ENCODE peak calls at places on chromosomes 2 and 18, in ten cellular contexts. A is colonic mucosa, Y is fibroblast of lung, H is GM23338, F is heart right ventricle, B is psoas muscle, W is K562, G is HCT116, Q is MM.1S, L is RWPE1. I is an unnamed sample.

GRCh38 chr2:44707945-44708645 is 233.4 kb upstream of the SIX3 start:
- DNase-seq in A (peak), Y (no peak), H (no peak), F (no peak), B (no peak), W (no peak), G (no peak), Q (peak), L (peak), I (peak)

GRCh38 chr2:33133436-33133835 is 186.7 kb downstream of the LTBP1 start:
- DNase-seq in A (no peak), Y (peak), H (no peak), F (peak), B (peak), W (no peak), G (no peak), Q (no peak), L (no peak), I (no peak)

GRCh38 chr18:36481201-36481657 is 183.7 kb downstream of the FHOD3 start:
- DNase-seq in A (no peak), Y (no peak), H (peak), F (no peak), B (no peak), W (no peak), G (no peak), Q (no peak), L (no peak), I (no peak)

GRCh38 chr2:57399061-57399460 is 647.5 kb upstream of the VRK2 start:
- DNase-seq in A (no peak), Y (no peak), H (no peak), F (no peak), B (no peak), W (no peak), G (no peak), Q (no peak), L (no peak), I (no peak)

GRCh38 chr2:144939590-144939989 is 419.7 kb upstream of the ZEB2 start:
- DNase-seq in A (no peak), Y (no peak), H (no peak), F (no peak), B (no peak), W (no peak), G (no peak), Q (no peak), L (no peak), I (no peak)

GRCh38 chr2:240925191-240925575 is 19.0 kb downstream of the CROCC2 start:
- DNase-seq in A (peak), Y (no peak), H (no peak), F (peak), B (peak), W (no peak), G (no peak), Q (no peak), L (no peak), I (no peak)

GRCh38 chr2:174603280-174603679 is 5.7 kb upstream of the WIPF1 start:
- DNase-seq in A (peak), Y (peak), H (peak), F (peak), B (peak), W (no peak), G (peak), Q (peak), L (no peak), I (peak)

GRCh38 chr2:237894986-237895543 is 35.6 kb downstream of the RAMP1 start:
- DNase-seq in A (no peak), Y (no peak), H (no peak), F (no peak), B (no peak), W (no peak), G (no peak), Q (no peak), L (no peak), I (no peak)

GRCh38 chr18:29188760-29189159 is 1011.8 kb upstream of the CDH2 start:
- DNase-seq in A (no peak), Y (no peak), H (no peak), F (no peak), B (no peak), W (no peak), G (no peak), Q (no peak), L (peak), I (peak)

GRCh38 chr2:8222979-8223730 is 458.7 kb upstream of the ID2 start:
- DNase-seq in A (no peak), Y (no peak), H (no peak), F (no peak), B (no peak), W (no peak), G (no peak), Q (no peak), L (no peak), I (no peak)

GRCh38 chr2:190446750-190447516 is 38.8 kb downstream of the MFSD6 start:
- DNase-seq in A (no peak), Y (no peak), H (no peak), F (no peak), B (no peak), W (no peak), G (no peak), Q (no peak), L (no peak), I (no peak)

GRCh38 chr2:154259030-154259429 is 387.3 kb downstream of the GALNT13 start:
- DNase-seq in A (no peak), Y (no peak), H (no peak), F (no peak), B (no peak), W (no peak), G (no peak), Q (no peak), L (no peak), I (no peak)

GRCh38 chr2:55965966-55966365 is 42.4 kb upstream of the EFEMP1 start:
- DNase-seq in A (no peak), Y (no peak), H (no peak), F (no peak), B (no peak), W (no peak), G (no peak), Q (no peak), L (no peak), I (no peak)

GRCh38 chr2:241252778-241253475 is 62.5 kb downstream of the HDLBP start:
- DNase-seq in A (no peak), Y (no peak), H (no peak), F (no peak), B (no peak), W (no peak), G (no peak), Q (no peak), L (no peak), I (no peak)

GRCh38 chr18:48997985-48998831 is 47.4 kb upstream of the SMAD7 start:
- DNase-seq in A (no peak), Y (peak), H (peak), F (peak), B (peak), W (peak), G (peak), Q (no peak), L (peak), I (peak)

GRCh38 chr2:215356948-215357461 is 45.1 kb downstream of the ATIC start:
- DNase-seq in A (no peak), Y (peak), H (peak), F (no peak), B (no peak), W (no peak), G (no peak), Q (no peak), L (no peak), I (peak)

GRCh38 chr18:23373564-23373963 is 79.5 kb upstream of the RIOK3 start:
- DNase-seq in A (no peak), Y (no peak), H (no peak), F (no peak), B (no peak), W (no peak), G (no peak), Q (no peak), L (no peak), I (no peak)

GRCh38 chr2:158049129-158049855 is 52.4 kb upstream of the UPP2 start:
- DNase-seq in A (no peak), Y (no peak), H (no peak), F (no peak), B (no peak), W (no peak), G (no peak), Q (no peak), L (no peak), I (no peak)

GRCh38 chr2:27095745-27096651 is 9.4 kb downstream of the KHK start:
- DNase-seq in A (peak), Y (peak), H (peak), F (peak), B (peak), W (peak), G (no peak), Q (peak), L (peak), I (no peak)

GRCh38 chr2:148725569-148725968 is 81.0 kb downstream of the EPC2 start:
- DNase-seq in A (no peak), Y (no peak), H (no peak), F (no peak), B (no peak), W (no peak), G (no peak), Q (no peak), L (no peak), I (no peak)

GRCh38 chr2:208222351-208222750 is 32.5 kb downstream of the IDH1 start:
- DNase-seq in A (no peak), Y (no peak), H (no peak), F (no peak), B (no peak), W (peak), G (no peak), Q (no peak), L (peak), I (peak)

GRCh38 chr2:168821992-168822391 is 19.6 kb downstream of the NOSTRIN start:
- DNase-seq in A (no peak), Y (no peak), H (no peak), F (no peak), B (no peak), W (no peak), G (no peak), Q (no peak), L (no peak), I (no peak)

GRCh38 chr2:197170137-197170682 is 140.4 kb downstream of the ANKRD44 start:
- DNase-seq in A (no peak), Y (no peak), H (no peak), F (no peak), B (no peak), W (no peak), G (no peak), Q (no peak), L (peak), I (peak)

GRCh38 chr2:127810156-127810636 is 775 bp downstream of the WDR33 start:
- DNase-seq in A (peak), Y (peak), H (peak), F (peak), B (no peak), W (no peak), G (no peak), Q (no peak), L (peak), I (peak)

GRCh38 chr2:157500334-157500733 is 56.4 kb upstream of the CYTIP start:
- DNase-seq in A (no peak), Y (no peak), H (no peak), F (no peak), B (no peak), W (no peak), G (no peak), Q (no peak), L (no peak), I (no peak)

GRCh38 chr2:149070681-149071355 is 32.3 kb downstream of the LYPD6B start:
- DNase-seq in A (no peak), Y (no peak), H (no peak), F (no peak), B (no peak), W (no peak), G (no peak), Q (no peak), L (no peak), I (no peak)

GRCh38 chr2:131567891-131568290 is 40.2 kb downstream of the CCDC74A start:
- DNase-seq in A (no peak), Y (no peak), H (no peak), F (no peak), B (no peak), W (no peak), G (no peak), Q (no peak), L (no peak), I (peak)

GRCh38 chr2:100321181-100321880 is 970 bp downstream of the LONRF2 start:
- DNase-seq in A (no peak), Y (peak), H (peak), F (peak), B (peak), W (peak), G (no peak), Q (no peak), L (no peak), I (peak)

GRCh38 chr2:185385157-185385556 is 353.4 kb upstream of the FSIP2 start:
- DNase-seq in A (no peak), Y (peak), H (no peak), F (no peak), B (no peak), W (no peak), G (no peak), Q (no peak), L (no peak), I (no peak)

GRCh38 chr2:23988371-23988770 is 21.5 kb upstream of the MFSD2B start:
- DNase-seq in A (no peak), Y (peak), H (no peak), F (no peak), B (no peak), W (no peak), G (no peak), Q (peak), L (peak), I (no peak)

GRCh38 chr2:111972955-111973565 is 74.7 kb downstream of the MERTK start:
- DNase-seq in A (peak), Y (peak), H (no peak), F (peak), B (no peak), W (no peak), G (no peak), Q (peak), L (no peak), I (no peak)

GRCh38 chr2:27356056-27356381 is 545 bp downstream of the GTF3C2 start:
- DNase-seq in A (no peak), Y (peak), H (peak), F (no peak), B (peak), W (no peak), G (no peak), Q (no peak), L (peak), I (no peak)

GRCh38 chr2:10965241-10965843 is 53.6 kb downstream of the KCNF1 start:
- DNase-seq in A (no peak), Y (no peak), H (no peak), F (no peak), B (no peak), W (no peak), G (no peak), Q (no peak), L (no peak), I (no peak)

GRCh38 chr2:114368705-114369104 is 73.7 kb upstream of the DPP10 start:
- DNase-seq in A (no peak), Y (no peak), H (no peak), F (no peak), B (no peak), W (no peak), G (no peak), Q (no peak), L (no peak), I (peak)

GRCh38 chr2:120666433-120666832 is 69.2 kb upstream of the GLI2 start:
- DNase-seq in A (no peak), Y (no peak), H (no peak), F (no peak), B (no peak), W (no peak), G (no peak), Q (no peak), L (no peak), I (no peak)

GRCh38 chr2:229431331-229431954 is 160.4 kb upstream of the PID1 start:
- DNase-seq in A (no peak), Y (peak), H (peak), F (no peak), B (no peak), W (peak), G (peak), Q (peak), L (peak), I (peak)

GRCh38 chr18:8319798-8320477 is 289.3 kb upstream of the RAB12 start:
- DNase-seq in A (no peak), Y (no peak), H (no peak), F (no peak), B (no peak), W (no peak), G (no peak), Q (no peak), L (no peak), I (no peak)

GRCh38 chr2:226354434-226354833 is 445.2 kb downstream of the IRS1 start:
- DNase-seq in A (no peak), Y (no peak), H (no peak), F (no peak), B (no peak), W (no peak), G (no peak), Q (no peak), L (no peak), I (peak)

GRCh38 chr18:55790296-55790695 is 202.3 kb upstream of the TCF4 start:
- DNase-seq in A (no peak), Y (peak), H (no peak), F (no peak), B (no peak), W (no peak), G (no peak), Q (no peak), L (peak), I (peak)

GRCh38 chr2:43363086-43363485 is 136.7 kb upstream of the ZFP36L2 start:
- DNase-seq in A (no peak), Y (no peak), H (no peak), F (no peak), B (no peak), W (no peak), G (no peak), Q (no peak), L (no peak), I (no peak)

GRCh38 chr2:88059979-88060906 is 4.7 kb upstream of the KRCC1 start:
- DNase-seq in A (no peak), Y (peak), H (peak), F (no peak), B (no peak), W (peak), G (peak), Q (peak), L (peak), I (peak)
- TF ChIP-seq CTCF in A (peak), Y (peak), H (peak), F (peak), B (peak), W (peak), G (peak), Q (peak), L (peak), I (peak)

GRCh38 chr2:217899231-217900009 is 103.4 kb downstream of the TNS1 start:
- DNase-seq in A (peak), Y (peak), H (peak), F (no peak), B (peak), W (peak), G (peak), Q (peak), L (peak), I (peak)
- H3K27ac ChIP-seq in A (no peak), Y (peak), H (no peak), F (peak), B (peak), W (no peak), G (no peak), Q (no peak), L (peak), I (no peak)

GRCh38 chr18:77749189-77749588 is 499.5 kb downstream of the GALR1 start:
- DNase-seq in A (no peak), Y (no peak), H (peak), F (no peak), B (no peak), W (peak), G (no peak), Q (no peak), L (no peak), I (no peak)
- TF ChIP-seq CTCF in A (peak), Y (no peak), H (peak), F (peak), B (peak), W (peak), G (peak), Q (peak), L (peak), I (peak)

DNA sequence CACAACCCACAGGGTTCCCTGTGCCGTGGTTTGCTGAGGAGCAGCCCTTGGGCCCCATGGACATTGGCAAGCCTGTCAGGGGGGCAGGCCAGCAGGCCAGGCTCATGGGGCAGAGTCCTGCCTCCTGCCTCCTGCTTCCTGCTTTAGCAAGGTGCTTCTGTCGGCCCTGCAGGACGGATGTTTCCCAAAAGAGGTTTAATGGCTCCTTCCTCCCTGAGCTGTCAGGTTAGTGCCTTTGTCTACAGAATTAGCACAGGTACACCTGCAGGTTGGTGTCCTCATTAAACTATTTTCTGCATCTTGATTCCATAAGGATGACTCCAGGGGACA is 152.3 kb downstream of the TTC32 start:
- DNase-seq in A (no peak), Y (no peak), H (no peak), F (no peak), B (no peak), W (no peak), G (no peak), Q (no peak), L (no peak), I (no peak)
- H3K27ac ChIP-seq in A (no peak), Y (no peak), H (no peak), F (no peak), B (no peak), W (no peak), G (no peak), Q (no peak), L (no peak), I (no peak)

DNA sequence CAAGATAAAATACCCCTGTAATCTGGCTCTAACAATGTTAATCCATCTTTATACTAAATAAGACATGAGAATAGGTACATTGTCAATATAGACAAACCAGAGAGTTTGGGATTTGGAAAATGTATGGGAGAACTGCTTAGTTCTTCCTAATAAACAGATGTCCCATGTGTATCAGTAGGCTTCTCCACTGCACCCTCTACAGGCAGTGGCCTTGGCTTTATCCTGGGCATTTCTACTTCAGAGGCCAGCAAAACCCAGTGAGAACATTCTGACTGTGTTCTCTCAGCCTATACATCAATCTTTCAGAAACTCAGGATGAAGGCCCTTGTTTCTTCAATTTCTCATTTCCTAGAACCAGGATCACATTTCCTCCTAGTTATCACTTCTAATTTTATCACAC is 1167.5 kb upstream of the ACVR2A start:
- DNase-seq in A (no peak), Y (no peak), H (peak), F (no peak), B (no peak), W (no peak), G (no peak), Q (no peak), L (peak), I (peak)
- TF ChIP-seq CTCF in A (no peak), Y (peak), H (peak), F (no peak), B (no peak), W (no peak), G (peak), Q (no peak), L (no peak), I (peak)

DNA sequence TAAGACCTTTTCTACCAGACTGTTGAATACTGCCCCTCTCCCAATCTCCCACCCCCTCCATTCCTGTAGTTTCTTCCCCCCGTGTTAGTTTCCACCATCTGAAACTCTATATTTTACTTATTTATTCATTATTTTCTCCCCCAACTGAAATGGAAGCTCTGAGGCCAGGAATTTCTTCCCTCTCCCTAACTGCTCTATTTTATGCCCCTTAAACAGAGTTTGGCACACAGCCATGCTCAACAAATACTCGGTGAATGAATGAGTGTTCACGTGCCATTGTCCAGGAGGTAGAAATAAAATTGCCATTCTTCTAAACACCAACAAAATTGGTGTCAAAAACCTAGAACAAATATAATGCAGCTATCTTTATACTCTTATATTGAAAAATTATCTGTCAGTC is 5.6 kb downstream of the ITGB1BP1 start:
- DNase-seq in A (no peak), Y (no peak), H (no peak), F (no peak), B (no peak), W (no peak), G (no peak), Q (no peak), L (no peak), I (no peak)
- H3K27ac ChIP-seq in A (no peak), Y (no peak), H (no peak), F (no peak), B (no peak), W (no peak), G (no peak), Q (no peak), L (no peak), I (peak)

GRCh38 chr2:73071452-73072399 is at the start of gene SFXN5:
- DNase-seq in A (peak), Y (peak), H (peak), F (peak), B (peak), W (peak), G (peak), Q (peak), L (peak), I (peak)
- TF ChIP-seq CTCF in A (no peak), Y (peak), H (no peak), F (peak), B (peak), W (peak), G (peak), Q (no peak), L (no peak), I (peak)

DNA sequence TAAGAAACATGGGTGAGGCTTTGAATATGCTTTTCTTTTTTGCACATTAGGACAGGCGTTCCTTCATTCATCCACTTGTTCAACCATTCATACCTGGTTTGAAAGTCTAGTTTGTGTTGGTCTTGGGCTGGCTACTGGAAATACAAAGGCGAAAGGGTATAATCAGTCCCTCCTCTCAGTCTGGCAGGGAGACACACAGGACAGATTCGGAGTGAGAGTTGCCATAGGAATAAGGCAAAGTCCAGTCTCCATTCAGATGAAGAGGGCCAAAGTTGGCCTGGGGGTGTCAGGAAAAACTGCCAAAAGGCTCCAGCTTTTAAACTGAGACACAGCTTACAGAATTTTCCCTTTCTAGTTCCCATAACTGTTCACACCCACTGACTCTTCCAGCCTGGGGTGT is 96.3 kb upstream of the AQP4 start:
- DNase-seq in A (no peak), Y (no peak), H (no peak), F (no peak), B (no peak), W (no peak), G (no peak), Q (no peak), L (no peak), I (no peak)
- H3K27ac ChIP-seq in A (no peak), Y (no peak), H (no peak), F (no peak), B (no peak), W (no peak), G (no peak), Q (no peak), L (no peak), I (no peak)

I was measured in foreskin keratinocyte.